ENCODE peak calls at places on chromosomes 11 and 22, in seven cellular contexts. One of them, this sample, is unnamed.

GRCh38 chr11:120306519-120307242 is 18.4 kb upstream of the TLCD5 start:
- DNase-seq in K562: peak
- DNase-seq in HCT116: peak
- DNase-seq in GM12878: no peak
- DNase-seq in H1: peak
- DNase-seq in HepG2: no peak
- DNase-seq in SK-N-SH: no peak
- DNase-seq in this sample: no peak

GRCh38 chr22:38202437-38203089 is 769 bp downstream of the MAFF start:
- DNase-seq in SK-N-SH: peak
- DNase-seq in GM12878: no peak
- DNase-seq in K562: no peak
- DNase-seq in HCT116: no peak
- DNase-seq in H1: no peak
- DNase-seq in HepG2: peak
- DNase-seq in this sample: no peak

GRCh38 chr11:78789365-78789764 is 214.7 kb upstream of the NARS2 start:
- DNase-seq in GM12878: no peak
- DNase-seq in H1: no peak
- DNase-seq in SK-N-SH: no peak
- DNase-seq in HCT116: no peak
- DNase-seq in K562: no peak
- DNase-seq in HepG2: no peak
- DNase-seq in this sample: no peak

GRCh38 chr11:76161261-76161961 is 44.9 kb downstream of the WNT11 start:
- DNase-seq in K562: peak
- DNase-seq in H1: no peak
- DNase-seq in HepG2: no peak
- DNase-seq in SK-N-SH: peak
- DNase-seq in HCT116: no peak
- DNase-seq in GM12878: no peak
- DNase-seq in this sample: no peak

GRCh38 chr22:32800158-32800557 is 1.3 kb upstream of the TIMP3 start:
- DNase-seq in HepG2: no peak
- DNase-seq in SK-N-SH: no peak
- DNase-seq in GM12878: no peak
- DNase-seq in K562: no peak
- DNase-seq in HCT116: no peak
- DNase-seq in H1: no peak
- DNase-seq in this sample: no peak

GRCh38 chr22:39229075-39229474 is 15.7 kb downstream of the PDGFB start:
- DNase-seq in K562: no peak
- DNase-seq in SK-N-SH: no peak
- DNase-seq in HCT116: no peak
- DNase-seq in H1: no peak
- DNase-seq in GM12878: no peak
- DNase-seq in HepG2: no peak
- DNase-seq in this sample: no peak

GRCh38 chr11:44828296-44828695 is 101.5 kb downstream of the TSPAN18 start:
- DNase-seq in SK-N-SH: no peak
- DNase-seq in GM12878: no peak
- DNase-seq in H1: no peak
- DNase-seq in HCT116: no peak
- DNase-seq in HepG2: no peak
- DNase-seq in K562: no peak
- DNase-seq in this sample: no peak

GRCh38 chr22:31947296-31947695 is 3.0 kb downstream of the YWHAH start:
- DNase-seq in K562: no peak
- DNase-seq in HCT116: no peak
- DNase-seq in HepG2: peak
- DNase-seq in SK-N-SH: no peak
- DNase-seq in H1: no peak
- DNase-seq in GM12878: no peak
- DNase-seq in this sample: peak

GRCh38 chr22:24008381-24009226 is 2.5 kb upstream of the CABIN1 start:
- DNase-seq in K562: no peak
- DNase-seq in H1: no peak
- DNase-seq in HCT116: no peak
- DNase-seq in GM12878: no peak
- DNase-seq in SK-N-SH: no peak
- DNase-seq in HepG2: peak
- DNase-seq in this sample: no peak

GRCh38 chr11:70517203-70517602 is 118.9 kb downstream of the CTTN start:
- DNase-seq in HepG2: no peak
- DNase-seq in GM12878: no peak
- DNase-seq in K562: no peak
- DNase-seq in HCT116: no peak
- DNase-seq in SK-N-SH: no peak
- DNase-seq in H1: no peak
- DNase-seq in this sample: no peak

GRCh38 chr11:61553373-61554171 is 27.3 kb downstream of the SYT7 start:
- DNase-seq in K562: no peak
- DNase-seq in GM12878: no peak
- DNase-seq in SK-N-SH: peak
- DNase-seq in HCT116: no peak
- DNase-seq in HepG2: no peak
- DNase-seq in H1: no peak
- DNase-seq in this sample: no peak

GRCh38 chr11:40252236-40252635 is 1207.2 kb downstream of the LRRC4C start:
- DNase-seq in SK-N-SH: no peak
- DNase-seq in HepG2: no peak
- DNase-seq in HCT116: no peak
- DNase-seq in K562: no peak
- DNase-seq in GM12878: no peak
- DNase-seq in H1: no peak
- DNase-seq in this sample: no peak

GRCh38 chr11:12731841-12732336 is 57.7 kb downstream of the TEAD1 start:
- DNase-seq in HCT116: peak
- DNase-seq in K562: no peak
- DNase-seq in H1: no peak
- DNase-seq in HepG2: no peak
- DNase-seq in SK-N-SH: no peak
- DNase-seq in GM12878: no peak
- DNase-seq in this sample: no peak

GRCh38 chr22:36865346-36865745 is 4.5 kb downstream of the NCF4 start:
- DNase-seq in K562: no peak
- DNase-seq in GM12878: no peak
- DNase-seq in HCT116: no peak
- DNase-seq in SK-N-SH: no peak
- DNase-seq in H1: no peak
- DNase-seq in HepG2: no peak
- DNase-seq in this sample: no peak

GRCh38 chr11:126257764-126258163 is 10.9 kb downstream of the SRPRA start:
- DNase-seq in H1: no peak
- DNase-seq in HepG2: no peak
- DNase-seq in SK-N-SH: no peak
- DNase-seq in HCT116: no peak
- DNase-seq in K562: no peak
- DNase-seq in GM12878: no peak
- DNase-seq in this sample: no peak

GRCh38 chr11:17277024-17277584 is 565 bp downstream of the NUCB2 start:
- DNase-seq in SK-N-SH: no peak
- DNase-seq in H1: no peak
- DNase-seq in GM12878: no peak
- DNase-seq in HCT116: no peak
- DNase-seq in K562: no peak
- DNase-seq in HepG2: no peak
- DNase-seq in this sample: no peak

GRCh38 chr11:78453140-78453935 is 35.7 kb upstream of the GAB2 start:
- DNase-seq in HCT116: no peak
- DNase-seq in K562: no peak
- DNase-seq in H1: no peak
- DNase-seq in SK-N-SH: no peak
- DNase-seq in GM12878: no peak
- DNase-seq in HepG2: no peak
- DNase-seq in this sample: no peak

GRCh38 chr22:38230108-38230825 is 28.5 kb downstream of the MAFF start:
- DNase-seq in K562: no peak
- DNase-seq in H1: no peak
- DNase-seq in HCT116: no peak
- DNase-seq in GM12878: no peak
- DNase-seq in HepG2: peak
- DNase-seq in SK-N-SH: no peak
- DNase-seq in this sample: no peak

GRCh38 chr22:42375982-42376381 is 56.2 kb downstream of the NFAM1 start:
- DNase-seq in K562: peak
- DNase-seq in H1: no peak
- DNase-seq in GM12878: no peak
- DNase-seq in HepG2: no peak
- DNase-seq in SK-N-SH: no peak
- DNase-seq in HCT116: no peak
- DNase-seq in this sample: no peak

GRCh38 chr11:64627371-64627770 is 36.4 kb downstream of the SLC22A12 start:
- DNase-seq in HCT116: no peak
- DNase-seq in H1: no peak
- DNase-seq in K562: no peak
- DNase-seq in HepG2: no peak
- DNase-seq in GM12878: no peak
- DNase-seq in SK-N-SH: no peak
- DNase-seq in this sample: no peak

GRCh38 chr22:20131856-20132685 is 467 bp downstream of the ZDHHC8 start:
- DNase-seq in SK-N-SH: peak
- DNase-seq in GM12878: no peak
- DNase-seq in HepG2: no peak
- DNase-seq in HCT116: no peak
- DNase-seq in K562: peak
- DNase-seq in H1: no peak
- DNase-seq in this sample: no peak

GRCh38 chr11:5665746-5666395 is 19.0 kb downstream of the TRIM5 start:
- DNase-seq in H1: no peak
- DNase-seq in K562: no peak
- DNase-seq in HCT116: no peak
- DNase-seq in HepG2: no peak
- DNase-seq in GM12878: no peak
- DNase-seq in SK-N-SH: no peak
- DNase-seq in this sample: no peak

GRCh38 chr11:32113637-32114203 is 22.8 kb downstream of the RCN1 start:
- DNase-seq in GM12878: no peak
- DNase-seq in K562: no peak
- DNase-seq in SK-N-SH: no peak
- DNase-seq in H1: no peak
- DNase-seq in HepG2: no peak
- DNase-seq in HCT116: no peak
- DNase-seq in this sample: no peak

GRCh38 chr22:29151316-29151715 is 54.4 kb upstream of the EMID1 start:
- DNase-seq in K562: no peak
- DNase-seq in HepG2: no peak
- DNase-seq in H1: no peak
- DNase-seq in GM12878: no peak
- DNase-seq in SK-N-SH: no peak
- DNase-seq in HCT116: no peak
- DNase-seq in this sample: no peak

DNA sequence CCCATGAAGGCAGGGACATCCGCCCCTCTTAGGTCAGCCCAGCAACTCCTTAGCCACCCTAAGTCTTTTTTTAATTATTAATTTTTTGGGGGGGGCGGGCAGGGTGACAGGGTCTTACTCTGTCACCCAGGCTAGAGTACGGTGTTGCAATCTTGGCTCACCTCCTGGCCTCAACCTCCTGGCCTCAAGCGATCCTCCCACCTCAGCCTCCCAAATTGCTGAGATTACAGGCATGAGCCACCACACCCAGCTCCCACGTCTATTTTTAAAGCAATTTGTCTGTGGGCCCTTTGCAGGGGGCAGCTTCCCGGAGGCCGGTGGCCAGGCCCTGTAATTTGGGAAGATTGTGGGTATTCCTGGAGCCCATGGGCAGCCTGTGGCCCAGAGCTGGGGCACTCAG is 27.1 kb downstream of the CREB3L1 start:
- DNase-seq in HepG2: no peak
- DNase-seq in K562: no peak
- DNase-seq in HCT116: no peak
- DNase-seq in SK-N-SH: no peak
- DNase-seq in GM12878: no peak
- DNase-seq in H1: no peak
- DNase-seq in this sample: no peak
- TF ChIP-seq SIN3A in HepG2: no peak
- TF ChIP-seq SIN3A in K562: no peak
- TF ChIP-seq SIN3A in HCT116: no peak
- TF ChIP-seq SIN3A in SK-N-SH: no peak
- TF ChIP-seq SIN3A in GM12878: no peak
- TF ChIP-seq SIN3A in H1: no peak
- TF ChIP-seq SIN3A in this sample: no peak

DNA sequence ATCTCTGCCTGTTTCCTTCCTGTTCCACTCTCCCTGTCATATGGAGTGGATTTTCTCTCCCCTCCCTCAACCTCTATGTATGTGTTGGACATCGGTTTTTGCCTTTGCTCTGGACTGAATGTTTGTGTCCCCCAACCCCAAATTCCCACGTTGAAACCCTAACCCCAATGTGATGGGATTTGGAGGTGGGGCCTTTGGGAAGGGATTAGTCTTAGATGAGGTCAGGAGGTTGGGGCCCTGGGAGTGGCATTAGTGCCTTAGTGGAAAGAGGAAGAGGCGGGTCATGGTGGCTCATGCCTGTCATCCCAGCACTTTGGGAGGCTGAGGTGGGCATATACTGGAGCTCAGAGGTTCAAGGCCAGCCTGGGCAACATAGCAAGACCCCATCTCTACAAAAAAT is 11.6 kb downstream of the TP53AIP1 start:
- DNase-seq in K562: no peak
- DNase-seq in SK-N-SH: no peak
- DNase-seq in GM12878: no peak
- DNase-seq in HepG2: no peak
- DNase-seq in H1: no peak
- DNase-seq in HCT116: no peak
- DNase-seq in this sample: no peak
- TF ChIP-seq SIN3A in K562: no peak
- TF ChIP-seq SIN3A in SK-N-SH: no peak
- TF ChIP-seq SIN3A in GM12878: no peak
- TF ChIP-seq SIN3A in HepG2: no peak
- TF ChIP-seq SIN3A in H1: no peak
- TF ChIP-seq SIN3A in HCT116: no peak
- TF ChIP-seq SIN3A in this sample: no peak

DNA sequence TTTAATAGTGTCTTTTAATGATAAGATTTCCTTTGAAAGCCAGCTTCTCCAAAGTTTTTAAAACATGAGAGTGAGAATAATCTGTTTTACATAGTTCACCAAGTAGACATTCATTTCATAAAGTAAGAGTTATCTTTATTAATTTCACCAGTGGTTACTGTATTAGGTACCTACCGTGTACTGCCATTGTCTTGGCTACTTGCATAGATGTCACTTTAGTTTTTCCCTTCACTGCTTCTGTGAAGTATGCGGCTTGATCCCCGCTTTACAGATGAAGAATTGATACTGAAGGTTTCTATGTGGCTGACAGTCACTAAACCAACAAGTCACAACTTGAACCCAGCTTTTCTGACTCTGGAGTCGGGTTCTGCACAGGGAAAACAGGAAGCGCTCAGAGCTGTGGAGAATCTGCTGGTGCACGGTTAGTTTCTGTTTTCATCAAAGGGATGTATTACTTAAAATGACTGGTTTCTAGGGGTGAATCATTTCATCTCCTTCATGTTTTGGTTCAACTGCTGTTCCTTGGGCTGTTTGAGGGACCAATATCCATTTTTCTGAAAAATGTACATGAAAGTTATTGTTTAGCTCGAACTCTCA is 39.3 kb upstream of the MYO18B start:
- DNase-seq in HCT116: no peak
- DNase-seq in K562: no peak
- DNase-seq in GM12878: peak
- DNase-seq in H1: no peak
- DNase-seq in SK-N-SH: no peak
- DNase-seq in HepG2: no peak
- DNase-seq in this sample: no peak
- TF ChIP-seq SIN3A in HCT116: no peak
- TF ChIP-seq SIN3A in K562: no peak
- TF ChIP-seq SIN3A in GM12878: no peak
- TF ChIP-seq SIN3A in H1: no peak
- TF ChIP-seq SIN3A in SK-N-SH: no peak
- TF ChIP-seq SIN3A in HepG2: no peak
- TF ChIP-seq SIN3A in this sample: no peak

GRCh38 chr11:72569966-72570892 is 104.0 kb downstream of the PDE2A start:
- DNase-seq in SK-N-SH: no peak
- DNase-seq in K562: no peak
- DNase-seq in HCT116: no peak
- DNase-seq in GM12878: no peak
- DNase-seq in HepG2: no peak
- DNase-seq in H1: no peak
- DNase-seq in this sample: no peak
- TF ChIP-seq SIN3A in SK-N-SH: no peak
- TF ChIP-seq SIN3A in K562: no peak
- TF ChIP-seq SIN3A in HCT116: no peak
- TF ChIP-seq SIN3A in GM12878: no peak
- TF ChIP-seq SIN3A in HepG2: no peak
- TF ChIP-seq SIN3A in H1: no peak
- TF ChIP-seq SIN3A in this sample: no peak